ENCODE peak calls at places on chromosomes 3 and 15, in four cellular contexts. S is EH; B is NCI-H226; T is activated CD8-positive, alpha-beta memory T cell treated with anti-CD3 and anti-CD28 coated beads for 48 hours. N is an unnamed sample.

GRCh38 chr15:96237002-96237401 is 93.5 kb upstream of the NR2F2 start:
- DNase-seq in S (no peak), B (no peak), T (no peak), N (no peak)

GRCh38 chr3:11498646-11499045 is 145.1 kb downstream of the VGLL4 start:
- DNase-seq in S (peak), B (peak), T (no peak), N (peak)

GRCh38 chr3:113847243-113847642 is 8.7 kb downstream of the GRAMD1C start:
- DNase-seq in S (no peak), B (no peak), T (no peak), N (no peak)

GRCh38 chr15:81336568-81336967 is 12.6 kb upstream of the STARD5 start:
- DNase-seq in S (peak), B (peak), T (no peak), N (peak)

GRCh38 chr3:143004823-143005222 is 3.5 kb downstream of the U2SURP start:
- DNase-seq in S (no peak), B (no peak), T (no peak), N (no peak)

GRCh38 chr3:134874737-134875413 is 79.8 kb downstream of the EPHB1 start:
- DNase-seq in S (no peak), B (no peak), T (no peak), N (peak)

GRCh38 chr15:57772223-57772957 is 65.9 kb downstream of the POLR2M start:
- DNase-seq in S (peak), B (peak), T (no peak), N (peak)

GRCh38 chr15:99453646-99454045 is 112.1 kb upstream of the MEF2A start:
- DNase-seq in S (no peak), B (no peak), T (no peak), N (no peak)

GRCh38 chr3:157467165-157467564 is 30.5 kb downstream of the PTX3 start:
- DNase-seq in S (peak), B (no peak), T (no peak), N (peak)

GRCh38 chr3:109275702-109276293 is 40.5 kb downstream of the DPPA2 start:
- DNase-seq in S (peak), B (no peak), T (no peak), N (peak)

GRCh38 chr3:136305879-136306278 is 55.7 kb downstream of the PCCB start:
- DNase-seq in S (no peak), B (no peak), T (no peak), N (peak)

GRCh38 chr3:177802151-177802900 is 605.0 kb upstream of the TBL1XR1 start:
- DNase-seq in S (peak), B (peak), T (no peak), N (peak)

GRCh38 chr3:149955449-149955848 is 15.2 kb downstream of the PFN2 start:
- DNase-seq in S (peak), B (no peak), T (no peak), N (peak)

N was measured in GM23248.